ENCODE peak calls at places on chromosomes 7 and 10, in seven cellular contexts. B is foreskin fibroblast; Q is fibroblast of villous mesenchyme; R is upper lobe of right lung; F is CD8-positive, alpha-beta memory T cell; J is IMR-90; L is body of pancreas. T is an unnamed sample.
A peak's percentile ranks its signal among the peaks of the same experiment; 100 is the strongest.

GRCh38 chr10:43569681-43570080 is 4.7 kb downstream of the ZNF239 start:
- DNase-seq in B (no peak), Q (no peak), R (no peak), F (no peak), J (no peak), L (no peak), T (no peak)

GRCh38 chr10:34780818-34781380 is 34.2 kb downstream of the PARD3 start:
- DNase-seq in B (peak; percentile 32), Q (peak; percentile 90), R (no peak), F (no peak), J (peak; percentile 63), L (peak; percentile 46), T (peak; percentile 70)

GRCh38 chr7:79619216-79619615 is 165.7 kb upstream of the MAGI2 start:
- DNase-seq in B (no peak), Q (no peak), R (no peak), F (no peak), J (no peak), L (no peak), T (no peak)

GRCh38 chr7:149562602-149563001 is 65.0 kb upstream of the ZNF746 start:
- DNase-seq in B (no peak), Q (peak; percentile 58), R (no peak), F (no peak), J (peak; percentile 63), L (no peak), T (peak; percentile 63)

GRCh38 chr7:148681821-148682220 is 16.9 kb upstream of the CUL1 start:
- DNase-seq in B (no peak), Q (no peak), R (no peak), F (no peak), J (no peak), L (no peak), T (no peak)

GRCh38 chr10:30980951-30981616 is 50.6 kb downstream of the ZNF438 start:
- DNase-seq in B (peak; percentile 78), Q (peak; percentile 58), R (no peak), F (no peak), J (peak; percentile 63), L (peak; percentile 81), T (peak; percentile 83)

GRCh38 chr10:33484787-33485186 is 150.3 kb upstream of the NRP1 start:
- DNase-seq in B (peak; percentile 42), Q (peak; percentile 86), R (no peak), F (no peak), J (peak; percentile 66), L (no peak), T (peak; percentile 86)

GRCh38 chr7:131354390-131354789 is 26.7 kb downstream of the MKLN1 start:
- DNase-seq in B (no peak), Q (peak; percentile 61), R (no peak), F (no peak), J (no peak), L (no peak), T (peak; percentile 43)

GRCh38 chr7:102119213-102119651 is 167.4 kb upstream of the SH2B2 start:
- DNase-seq in B (no peak), Q (peak; percentile 68), R (no peak), F (no peak), J (peak; percentile 15), L (no peak), T (peak; percentile 70)

GRCh38 chr10:111017093-111017492 is 59.7 kb upstream of the ADRA2A start:
- DNase-seq in B (no peak), Q (no peak), R (no peak), F (no peak), J (no peak), L (no peak), T (no peak)

GRCh38 chr7:144738708-144739314 is 97.0 kb downstream of the TPK1 start:
- DNase-seq in B (no peak), Q (peak; percentile 15), R (no peak), F (peak; percentile 22), J (no peak), L (no peak), T (peak; percentile 54)

GRCh38 chr7:12737364-12737763 is 49.9 kb downstream of the ARL4A start:
- DNase-seq in B (no peak), Q (no peak), R (no peak), F (no peak), J (no peak), L (no peak), T (no peak)

GRCh38 chr10:75695994-75696393 is 264.6 kb downstream of the LRMDA start:
- DNase-seq in B (no peak), Q (no peak), R (no peak), F (no peak), J (no peak), L (no peak), T (no peak)
- H3K4me3 ChIP-seq in B (no peak overlapping the region), Q (no peak overlapping the region), R (no peak overlapping the region), F (no peak overlapping the region), J (no peak overlapping the region), L (no peak overlapping the region), T (no peak overlapping the region)

DNA sequence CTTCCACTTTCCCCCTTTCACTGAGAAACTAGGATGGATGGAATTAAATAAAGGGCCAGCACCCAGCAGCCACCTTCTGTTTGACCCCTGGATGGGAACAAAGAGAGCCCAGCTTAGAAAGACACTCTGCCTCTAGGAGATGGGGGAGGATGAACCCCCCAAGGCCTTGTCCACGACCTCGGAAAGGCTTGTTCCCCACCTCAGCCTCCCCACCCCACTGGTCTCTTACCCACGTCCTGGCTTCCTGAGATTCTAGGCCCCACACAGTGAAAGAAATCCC is 9.7 kb downstream of the ITPRIP start:
- DNase-seq in B (no peak), Q (no peak), R (no peak), F (no peak), J (no peak), L (peak; percentile 8), T (no peak)
- H3K4me3 ChIP-seq in B (peak overlapping the region; percentile 20), Q (peak overlapping the region; percentile 31), R (peak overlapping the region; percentile 14), F (peak overlapping the region; percentile 49), J (no peak overlapping the region), L (no peak overlapping the region), T (peak overlapping the region; percentile 16)

GRCh38 chr10:130715686-130716670 is 579.8 kb downstream of the GLRX3 start:
- DNase-seq in B (no peak), Q (no peak), R (peak; percentile 58), F (no peak), J (no peak), L (no peak), T (no peak)
- H3K4me3 ChIP-seq in B (no peak overlapping the region), Q (no peak overlapping the region), R (no peak overlapping the region), F (no peak overlapping the region), J (no peak overlapping the region), L (no peak overlapping the region), T (no peak overlapping the region)

DNA sequence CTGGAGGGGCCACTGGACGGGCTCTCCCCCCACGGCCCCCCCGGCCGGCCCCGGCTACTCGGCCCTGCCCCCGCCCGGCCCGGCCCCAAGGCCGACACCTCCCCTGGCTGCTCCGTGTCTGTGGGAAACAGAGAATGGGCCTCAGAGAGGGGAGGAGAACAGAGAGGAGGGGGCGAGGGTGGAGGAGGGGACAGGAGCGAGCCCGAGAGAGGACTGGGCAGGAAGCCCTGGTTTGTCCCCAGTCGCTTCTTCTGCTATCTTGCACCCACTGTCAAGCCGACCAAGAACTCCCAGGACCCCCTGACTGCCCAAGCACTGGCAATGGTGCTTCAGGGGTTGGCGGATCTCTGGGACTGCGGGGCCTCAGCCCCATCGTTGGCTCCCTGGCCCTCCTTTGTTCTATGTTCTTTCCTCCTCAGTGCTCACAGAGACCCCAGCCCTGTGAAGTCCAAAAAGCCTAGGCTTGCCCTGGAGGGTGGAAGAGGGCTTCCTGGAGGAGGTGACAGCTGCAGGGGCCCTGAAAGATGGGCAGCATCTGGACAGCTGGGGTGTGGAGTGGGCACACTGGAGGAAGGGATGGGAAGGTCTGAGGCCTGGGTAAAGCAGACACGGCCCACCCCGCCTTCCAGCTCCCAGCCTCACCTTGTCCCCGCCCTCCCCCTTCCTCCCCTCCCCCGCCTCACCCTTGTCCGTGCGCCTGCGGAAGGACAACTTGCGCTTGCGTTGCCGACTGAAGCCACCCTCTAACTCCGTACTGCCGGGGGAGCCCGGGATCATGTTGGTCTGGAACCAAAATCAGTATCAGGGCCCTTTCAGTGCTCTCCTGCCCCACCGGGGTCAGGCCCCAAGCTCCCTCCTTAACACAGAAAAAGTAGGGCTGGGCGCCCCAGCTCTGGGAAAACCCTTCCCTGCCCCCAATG is 30.1 kb downstream of the KCNH2 start:
- DNase-seq in B (no peak), Q (no peak), R (peak; percentile 41), F (no peak), J (no peak), L (peak; percentile 7), T (no peak)
- H3K4me3 ChIP-seq in B (no peak overlapping the region), Q (no peak overlapping the region), R (no peak overlapping the region), F (no peak overlapping the region), J (no peak overlapping the region), L (no peak overlapping the region), T (no peak overlapping the region)

GRCh38 chr7:85114342-85114741 is 72.5 kb downstream of the SEMA3D start:
- DNase-seq in B (no peak), Q (no peak), R (no peak), F (no peak), J (no peak), L (no peak), T (no peak)

GRCh38 chr7:85125160-85125559 is 61.7 kb downstream of the SEMA3D start:
- DNase-seq in B (no peak), Q (no peak), R (no peak), F (no peak), J (no peak), L (no peak), T (no peak)

GRCh38 chr7:85115862-85116261 is 71.0 kb downstream of the SEMA3D start:
- DNase-seq in B (no peak), Q (no peak), R (no peak), F (no peak), J (no peak), L (no peak), T (no peak)

GRCh38 chr7:85115006-85115405 is 71.8 kb downstream of the SEMA3D start:
- DNase-seq in B (no peak), Q (no peak), R (no peak), F (no peak), J (no peak), L (no peak), T (no peak)

GRCh38 chr7:85119934-85120333 is 66.9 kb downstream of the SEMA3D start:
- DNase-seq in B (no peak), Q (peak; percentile 50), R (no peak), F (no peak), J (peak; percentile 21), L (no peak), T (no peak)
- H3K4me3 ChIP-seq in B (no peak overlapping the region), Q (no peak overlapping the region), R (no peak overlapping the region), F (no peak overlapping the region), J (no peak overlapping the region), L (no peak overlapping the region), T (no peak overlapping the region)

GRCh38 chr7:76091506-76091905 is 43.6 kb downstream of the MDH2 start:
- DNase-seq in B (no peak), Q (no peak), R (no peak), F (no peak), J (no peak), L (no peak), T (no peak)

GRCh38 chr7:76080211-76080610 is 32.3 kb downstream of the MDH2 start:
- DNase-seq in B (no peak), Q (no peak), R (no peak), F (no peak), J (no peak), L (no peak), T (no peak)

GRCh38 chr7:76089865-76090495 is 42.1 kb downstream of the MDH2 start:
- DNase-seq in B (no peak), Q (no peak), R (no peak), F (no peak), J (no peak), L (peak; percentile 29), T (peak; percentile 25)

DNA sequence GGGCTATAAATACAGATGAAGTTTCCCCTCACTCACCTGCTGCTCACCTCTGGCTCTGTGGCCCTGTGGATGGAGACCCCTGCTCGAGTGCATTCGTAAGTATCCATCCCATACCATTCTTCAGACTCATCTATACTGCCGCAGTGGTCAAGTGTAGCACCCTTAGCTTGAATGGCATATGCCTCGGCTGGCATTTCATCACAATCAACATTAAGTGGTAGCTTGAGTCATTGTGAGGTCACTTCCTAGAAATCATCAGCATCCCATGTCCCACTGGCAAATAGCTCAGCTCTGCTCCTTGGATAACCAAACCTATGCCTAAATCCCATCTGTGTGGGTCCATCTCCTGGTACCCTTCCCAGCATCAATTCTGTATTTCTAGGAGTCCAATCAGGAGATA is 38.2 kb downstream of the MDH2 start:
- DNase-seq in B (peak; percentile 71), Q (no peak), R (no peak), F (no peak), J (peak; percentile 59), L (no peak), T (no peak)
- H3K4me3 ChIP-seq in B (no peak overlapping the region), Q (no peak overlapping the region), R (no peak overlapping the region), F (no peak overlapping the region), J (no peak overlapping the region), L (no peak overlapping the region), T (no peak overlapping the region)

T was measured in cardiac fibroblast.